ENCODE peak calls at places on chromosomes 4 and X, in four cellular contexts. Q is mammary epithelial cell, S is neural progenitor cell, R is HCT116. L is an unnamed sample.

GRCh38 chrX:48919360-48919821 is 567 bp upstream of the PIM2 start:
- DNase-seq in Q (no peak), S (no peak), R (no peak), L (no peak)

GRCh38 chrX:138691186-138691585 is 20.3 kb downstream of the FGF13 start:
- DNase-seq in Q (no peak), S (no peak), R (no peak), L (no peak)

GRCh38 chrX:16807548-16807947 is 21.3 kb downstream of the TXLNG start:
- DNase-seq in Q (peak; percentile 20), S (peak; percentile 28), R (no peak), L (no peak)

GRCh38 chr4:87973283-87974169 is 2.0 kb upstream of the SPP1 start:
- DNase-seq in Q (peak; percentile 79), S (peak; percentile 69), R (peak; percentile 59), L (peak; percentile 70)

GRCh38 chr4:75823812-75824211 is 78.4 kb downstream of the PPEF2 start:
- DNase-seq in Q (no peak), S (no peak), R (no peak), L (no peak)

GRCh38 chrX:10401239-10401638 is 219.1 kb downstream of the MID1 start:
- DNase-seq in Q (no peak), S (no peak), R (no peak), L (peak; percentile 57)

GRCh38 chr4:179313823-179314222 is 1871.6 kb upstream of the AGA start:
- DNase-seq in Q (no peak), S (no peak), R (no peak), L (no peak)

GRCh38 chrX:11438767-11439166 is 145.6 kb downstream of the AMELX start:
- DNase-seq in Q (no peak), S (no peak), R (no peak), L (no peak)

GRCh38 chr4:101393256-101393655 is 45.9 kb upstream of the PPP3CA start:
- DNase-seq in Q (peak; percentile 77), S (no peak), R (peak; percentile 81), L (peak; percentile 68)

GRCh38 chr4:73693816-73694215 is 46.6 kb upstream of the CXCL8 start:
- DNase-seq in Q (no peak), S (no peak), R (no peak), L (no peak)

GRCh38 chr4:133683967-133684366 is 517.6 kb downstream of the PABPC4L start:
- DNase-seq in Q (no peak), S (no peak), R (no peak), L (no peak)

GRCh38 chr4:2643555-2643954 is 107.1 kb downstream of the FAM193A start:
- DNase-seq in Q (no peak), S (no peak), R (no peak), L (no peak)

GRCh38 chr4:107050525-107051135 is 14.5 kb upstream of the DKK2 start:
- DNase-seq in Q (no peak), S (peak; percentile 15), R (peak; percentile 21), L (peak; percentile 21)
- TF ChIP-seq CTCF in Q (peak; percentile 78), S (peak; percentile 68), R (peak; percentile 73), L (peak; percentile 65)

DNA sequence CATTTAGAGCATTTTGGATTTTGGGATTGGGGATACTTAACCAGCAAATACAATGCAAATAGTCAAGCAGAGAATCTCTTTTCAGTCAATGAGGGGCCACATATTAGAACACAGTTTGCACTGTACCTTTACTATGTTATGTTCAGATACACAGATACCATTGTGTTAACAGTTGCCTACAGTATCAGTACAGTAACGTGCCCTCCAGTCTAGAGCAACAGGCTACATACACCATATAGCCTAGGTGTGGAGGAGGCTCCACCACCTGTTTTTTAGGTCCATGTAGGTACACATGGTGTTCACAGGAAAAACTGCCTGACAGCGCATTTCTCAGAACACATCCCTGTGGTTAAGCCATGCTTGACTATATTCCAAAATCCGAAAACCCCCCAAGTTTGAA is 9.1 kb downstream of the GRPEL1 start:
- DNase-seq in Q (no peak), S (no peak), R (no peak), L (no peak)
- H3K9ac ChIP-seq in Q (no peak overlapping the region), S (no peak overlapping the region), R (no peak overlapping the region), L (no peak overlapping the region)

GRCh38 chr4:15438939-15439524 is 11.2 kb downstream of the C1QTNF7 start:
- DNase-seq in Q (no peak), S (no peak), R (no peak), L (no peak)
- H2AFZ ChIP-seq in Q (no peak overlapping the region), S (no peak overlapping the region), R (no peak overlapping the region), L (no peak overlapping the region)

GRCh38 chrX:20479896-20480295 is 213.2 kb upstream of the RPS6KA3 start:
- DNase-seq in Q (no peak), S (no peak), R (no peak), L (no peak)
- TF ChIP-seq CTCF in Q (no peak), S (no peak), R (no peak), L (no peak)

GRCh38 chrX:41559235-41559634 is 112.1 kb downstream of the NYX start:
- DNase-seq in Q (no peak), S (no peak), R (no peak), L (no peak)
- H3K9ac ChIP-seq in Q (no peak overlapping the region), S (no peak overlapping the region), R (no peak overlapping the region), L (no peak overlapping the region)

GRCh38 chr4:171170671-171171070 is 642.5 kb upstream of the GALNTL6 start:
- DNase-seq in Q (no peak), S (peak; percentile 4), R (no peak), L (no peak)
- H2AFZ ChIP-seq in Q (no peak overlapping the region), S (peak overlapping the region; percentile 46), R (no peak overlapping the region), L (no peak overlapping the region)

GRCh38 chrX:104922206-104922621 is 298.3 kb downstream of the TEX13A start:
- DNase-seq in Q (peak; percentile 58), S (peak; percentile 72), R (peak; percentile 36), L (peak; percentile 87)
- TF ChIP-seq CTCF in Q (peak; percentile 97), S (peak; percentile 87), R (peak; percentile 89), L (peak; percentile 97)

GRCh38 chrX:154534526-154535322 is 11.9 kb downstream of the G6PD start:
- DNase-seq in Q (peak; percentile 69), S (peak; percentile 92), R (peak; percentile 28), L (peak; percentile 85)
- H3K9ac ChIP-seq in Q (no peak overlapping the region), S (no peak overlapping the region), R (peak overlapping the region; percentile 20), L (no peak overlapping the region)

GRCh38 chr4:13705521-13706035 is 78.1 kb upstream of the BOD1L1 start:
- DNase-seq in Q (peak; percentile 81), S (no peak), R (no peak), L (peak; percentile 64)
- H2AFZ ChIP-seq in Q (peak overlapping the region; percentile 82), S (no peak overlapping the region), R (no peak overlapping the region), L (peak overlapping the region; percentile 62)

GRCh38 chr4:15482346-15482745 is 12.7 kb downstream of the CC2D2A start:
- DNase-seq in Q (no peak), S (no peak), R (no peak), L (no peak)
- TF ChIP-seq CTCF in Q (no peak), S (no peak), R (no peak), L (no peak)